ENCODE peak calls at places on chromosomes 13 and 19, in five cellular contexts. H is cardiac septum; P is AG08395; L is fibroblast of gingiva; W is stimulated activated CD4-positive, alpha-beta T cell treated with anti-CD3 and anti-CD28 coated beads, Interleukin-1b, Interleukin-23, amount 100 ng/mL, for 24 hours. Q is an unnamed sample.

GRCh38 chr13:24275041-24275440 is 34.3 kb upstream of the C1QTNF9 start:
- DNase-seq in L (no peak), P (no peak), H (no peak), W (no peak), Q (no peak)

GRCh38 chr19:6533000-6533328 is 2.1 kb downstream of the TNFSF9 start:
- DNase-seq in H (no peak), P (no peak), W (no peak), L (no peak), Q (no peak)

GRCh38 chr13:25324100-25324499 is 22.7 kb downstream of the NUP58 start:
- DNase-seq in H (no peak), L (no peak), P (no peak), W (no peak), Q (no peak)

GRCh38 chr19:32489971-32490370 is 84.4 kb downstream of the DPY19L3 start:
- DNase-seq in L (peak; percentile 37), W (no peak), P (no peak), H (no peak), Q (no peak)

GRCh38 chr13:46641274-46642081 is 88.5 kb downstream of the LRCH1 start:
- DNase-seq in P (peak; percentile 50), W (no peak), L (peak; percentile 10), H (peak; percentile 83), Q (peak; percentile 43)

GRCh38 chr13:22927008-22927393 is 253.8 kb upstream of the SGCG start:
- DNase-seq in P (no peak), L (no peak), W (no peak), H (no peak), Q (no peak)

GRCh38 chr19:46481947-46482346 is 10.6 kb upstream of the PNMA8A start:
- DNase-seq in H (no peak), P (peak; percentile 38), L (peak; percentile 43), W (no peak), Q (peak; percentile 13)

GRCh38 chr13:105990256-105990958 is 545.1 kb downstream of the EFNB2 start:
- DNase-seq in W (no peak), H (no peak), L (no peak), P (peak; percentile 33), Q (peak; percentile 40)